ENCODE peak calls at places on chromosomes 7 and 10, in ten cellular contexts. L, D, M, O, B, X, F, P, Z and G are unnamed samples.

GRCh38 chr10:32055478-32056135 is 618 bp downstream of the KIF5B start:
- DNase-seq in O (peak), B (peak), F (no peak), Z (peak), D (peak), M (peak), L (peak), X (no peak), P (no peak), G (peak)

GRCh38 chr10:58647366-58647765 is 134.7 kb downstream of the BICC1 start:
- DNase-seq in D (no peak), P (no peak), L (no peak), F (no peak), O (no peak), M (no peak), X (no peak), B (no peak), Z (no peak), G (no peak)

GRCh38 chr7:150365673-150366398 is 2.8 kb upstream of the REPIN1 start:
- DNase-seq in F (no peak), Z (no peak), X (no peak), P (no peak), B (no peak), D (no peak), M (no peak), O (no peak), L (no peak), G (no peak)

GRCh38 chr10:72695496-72695895 is 3.6 kb downstream of the MCU start:
- DNase-seq in L (no peak), X (no peak), P (no peak), B (no peak), D (no peak), M (no peak), F (no peak), O (peak), Z (no peak), G (no peak)

GRCh38 chr7:132392713-132393112 is 183.6 kb downstream of the PLXNA4 start:
- DNase-seq in D (no peak), X (no peak), O (no peak), Z (no peak), B (no peak), M (no peak), P (no peak), L (no peak), F (no peak), G (no peak)

GRCh38 chr10:110936757-110937156 is 17.4 kb downstream of the SHOC2 start:
- DNase-seq in X (no peak), D (no peak), O (no peak), B (no peak), F (no peak), Z (no peak), M (no peak), P (no peak), L (no peak), G (no peak)

GRCh38 chr7:7517661-7518236 is 17.9 kb downstream of the COL28A1 start:
- DNase-seq in P (no peak), F (no peak), B (no peak), X (no peak), D (no peak), M (no peak), L (no peak), Z (no peak), O (no peak), G (no peak)

GRCh38 chr10:124677871-124678565 is 66.2 kb downstream of the FAM53B start:
- DNase-seq in P (no peak), D (no peak), F (no peak), M (no peak), X (no peak), L (peak), Z (peak), B (peak), O (no peak), G (no peak)

GRCh38 chr7:5692845-5693278 is 88.6 kb downstream of the RNF216 start:
- DNase-seq in B (peak), D (no peak), F (peak), P (no peak), O (peak), X (peak), L (peak), Z (peak), M (no peak), G (no peak)

GRCh38 chr7:79308176-79308575 is 145.3 kb downstream of the MAGI2 start:
- DNase-seq in L (no peak), X (no peak), B (no peak), P (no peak), O (no peak), D (no peak), Z (no peak), M (peak), F (no peak), G (no peak)

GRCh38 chr7:105638324-105638723 is 57.0 kb upstream of the EFCAB10 start:
- DNase-seq in X (no peak), P (no peak), L (no peak), B (no peak), D (no peak), M (no peak), F (no peak), O (no peak), Z (no peak), G (no peak)

GRCh38 chr10:104080762-104081161 is 4.9 kb downstream of the COL17A1 start:
- DNase-seq in B (peak), P (no peak), X (no peak), F (peak), M (peak), L (no peak), D (no peak), Z (no peak), O (peak), G (no peak)

GRCh38 chr7:142243823-142244222 is 14.0 kb downstream of the PRSS58 start:
- DNase-seq in X (no peak), O (no peak), Z (no peak), L (no peak), B (no peak), M (no peak), P (no peak), F (no peak), D (no peak), G (no peak)

GRCh38 chr7:110502893-110503465 is 587.9 kb upstream of the LRRN3 start:
- DNase-seq in M (no peak), Z (no peak), F (no peak), X (no peak), D (no peak), O (no peak), P (no peak), B (no peak), L (no peak), G (no peak)

GRCh38 chr10:89476676-89477075 is 58.7 kb downstream of the SLC16A12 start:
- DNase-seq in M (peak), F (no peak), X (no peak), D (peak), Z (no peak), B (no peak), P (no peak), L (no peak), O (no peak), G (peak)

GRCh38 chr10:89373916-89374711 is 3.7 kb upstream of the IFIT1B start:
- DNase-seq in P (no peak), Z (no peak), L (peak), D (peak), F (no peak), O (peak), X (no peak), B (peak), M (no peak), G (peak)

GRCh38 chr10:78515037-78515872 is 481.6 kb downstream of the RPS24 start:
- DNase-seq in O (no peak), Z (no peak), D (no peak), F (no peak), M (no peak), X (peak), P (no peak), B (peak), L (peak), G (no peak)

GRCh38 chr10:130913844-130914243 is 397.7 kb downstream of the TCERG1L start:
- DNase-seq in D (no peak), Z (no peak), X (no peak), F (no peak), B (no peak), O (no peak), P (no peak), L (no peak), M (no peak), G (no peak)

GRCh38 chr10:69918036-69918435 is 116.3 kb downstream of the COL13A1 start:
- DNase-seq in X (no peak), B (no peak), F (no peak), P (no peak), D (no peak), Z (no peak), O (no peak), L (no peak), M (no peak), G (no peak)

GRCh38 chr10:43371418-43371817 is at the start of gene FXYD4:
- DNase-seq in M (no peak), L (no peak), Z (no peak), O (no peak), X (no peak), F (no peak), P (no peak), D (no peak), B (no peak), G (peak)

GRCh38 chr7:144908943-144909556 is 73.2 kb upstream of the TPK1 start:
- DNase-seq in B (no peak), P (no peak), D (no peak), L (no peak), Z (no peak), X (no peak), O (no peak), F (no peak), M (peak), G (no peak)

GRCh38 chr7:82559203-82559805 is 115.7 kb upstream of the CACNA2D1 start:
- DNase-seq in F (peak), L (no peak), P (no peak), O (peak), B (no peak), Z (peak), X (peak), D (no peak), M (peak), G (no peak)

GRCh38 chr10:77926566-77927342 is at the start of gene DLG5:
- DNase-seq in F (no peak), O (peak), B (peak), D (peak), L (peak), P (no peak), X (no peak), Z (no peak), M (peak), G (peak)

GRCh38 chr10:100873825-100874326 is 38.9 kb upstream of the SLF2 start:
- DNase-seq in M (no peak), P (no peak), B (no peak), D (no peak), F (no peak), O (no peak), X (no peak), L (no peak), Z (no peak), G (no peak)

GRCh38 chr7:155213385-155213784 is 84.3 kb upstream of the INSIG1 start:
- DNase-seq in F (no peak), B (peak), M (no peak), X (no peak), P (no peak), O (no peak), L (peak), Z (no peak), D (no peak), G (no peak)

GRCh38 chr10:50231515-50232260 is 19.6 kb downstream of the ASAH2 start:
- DNase-seq in P (no peak), O (no peak), L (no peak), B (no peak), F (no peak), X (no peak), D (no peak), M (no peak), Z (no peak), G (no peak)

GRCh38 chr10:114856544-114857287 is 35.1 kb downstream of the FHIP2A start:
- DNase-seq in B (peak), Z (no peak), D (no peak), M (no peak), P (no peak), L (peak), X (no peak), O (peak), F (no peak), G (no peak)

GRCh38 chr7:150685219-150686029 is at the start of gene GIMAP2:
- DNase-seq in P (no peak), F (no peak), M (no peak), L (peak), X (no peak), B (peak), Z (no peak), O (no peak), D (no peak), G (no peak)

GRCh38 chr7:93894966-93895650 is 4.6 kb upstream of the TFPI2 start:
- DNase-seq in M (no peak), O (no peak), X (no peak), F (no peak), D (no peak), L (no peak), P (no peak), B (no peak), Z (no peak), G (no peak)

GRCh38 chr7:83738436-83738835 is 89.5 kb upstream of the SEMA3E start:
- DNase-seq in F (peak), B (no peak), Z (no peak), P (no peak), O (no peak), L (no peak), D (no peak), X (no peak), M (no peak), G (no peak)

GRCh38 chr10:44437837-44438752 is 53.2 kb upstream of the CXCL12 start:
- DNase-seq in F (no peak), B (peak), M (no peak), P (no peak), L (no peak), Z (no peak), X (peak), O (no peak), D (no peak), G (no peak)

GRCh38 chr7:18975276-18975675 is 142.2 kb downstream of the TWIST1 start:
- DNase-seq in D (no peak), M (no peak), X (peak), O (no peak), B (no peak), P (no peak), F (no peak), L (no peak), Z (no peak), G (no peak)

GRCh38 chr7:48250441-48250951 is 79.2 kb downstream of the ABCA13 start:
- DNase-seq in P (no peak), Z (no peak), D (no peak), O (no peak), X (no peak), L (no peak), M (peak), B (peak), F (no peak), G (no peak)

GRCh38 chr10:58967551-58968418 is 208.7 kb upstream of the PHYHIPL start:
- DNase-seq in B (peak), P (no peak), D (no peak), X (no peak), F (peak), L (peak), O (no peak), M (peak), Z (no peak), G (no peak)

GRCh38 chr10:44921061-44921460 is 9.9 kb downstream of the TMEM72 start:
- DNase-seq in F (no peak), Z (no peak), M (no peak), O (no peak), D (no peak), X (no peak), L (no peak), B (no peak), P (no peak), G (no peak)